ENCODE peak calls at places on chromosomes 5 and 9, in seven cellular contexts. C is neural progenitor cell, U is SK-N-SH, G is IMR-90, V is H9, P is K562, X is mesendoderm. K is an unnamed sample.
A peak's percentile ranks its signal among the peaks of the same experiment; 100 is the strongest.

GRCh38 chr5:59021286-59021673 is 438.4 kb downstream of the RAB3C start:
- DNase-seq in C (no peak), U (no peak), G (no peak), V (no peak), P (no peak), X (no peak), K (no peak)

GRCh38 chr5:96687812-96688453 is 25.8 kb downstream of the CAST start:
- DNase-seq in C (peak; percentile 22), U (peak; percentile 68), G (peak; percentile 76), V (no peak), P (peak; percentile 66), X (no peak), K (no peak)

GRCh38 chr5:140141241-140141640 is 15.5 kb downstream of the IGIP start:
- DNase-seq in C (no peak), U (no peak), G (peak; percentile 59), V (no peak), P (no peak), X (no peak), K (no peak)

GRCh38 chr9:129306318-129306973 is 128.4 kb upstream of the IER5L start:
- DNase-seq in C (no peak), U (no peak), G (no peak), V (no peak), P (no peak), X (no peak), K (peak; percentile 44)

GRCh38 chr5:113425909-113426308 is 8.9 kb downstream of the TSSK1B start:
- DNase-seq in C (no peak), U (no peak), G (no peak), V (no peak), P (no peak), X (peak; percentile 23), K (no peak)

GRCh38 chr5:159003045-159004030 is 96.4 kb downstream of the EBF1 start:
- DNase-seq in C (no peak), U (no peak), G (peak; percentile 37), V (no peak), P (no peak), X (no peak), K (no peak)

GRCh38 chr9:83472221-83472665 is 66.0 kb downstream of the FRMD3 start:
- DNase-seq in C (no peak), U (no peak), G (peak; percentile 1), V (no peak), P (no peak), X (no peak), K (no peak)

GRCh38 chr9:13728121-13728520 is 448.6 kb upstream of the MPDZ start:
- DNase-seq in C (no peak), U (no peak), G (no peak), V (no peak), P (no peak), X (no peak), K (no peak)

GRCh38 chr9:100473271-100474081 is 527 bp downstream of the TMEFF1 start:
- DNase-seq in C (peak; percentile 80), U (peak; percentile 81), G (peak; percentile 29), V (peak; percentile 52), P (peak; percentile 52), X (peak; percentile 74), K (peak; percentile 86)

GRCh38 chr5:60529001-60529400 is 171.0 kb downstream of the DEPDC1B start:
- DNase-seq in C (no peak), U (no peak), G (no peak), V (no peak), P (no peak), X (no peak), K (no peak)

GRCh38 chr9:73166453-73166852 is 14.8 kb downstream of the ANXA1 start:
- DNase-seq in C (no peak), U (no peak), G (no peak), V (no peak), P (no peak), X (no peak), K (no peak)

GRCh38 chr5:130110333-130110732 is 206.1 kb downstream of the CHSY3 start:
- DNase-seq in C (no peak), U (no peak), G (no peak), V (no peak), P (no peak), X (no peak), K (no peak)

GRCh38 chr5:11062379-11062778 is 301.3 kb upstream of the DAP start:
- DNase-seq in C (peak; percentile 15), U (no peak), G (peak; percentile 2), V (no peak), P (no peak), X (peak; percentile 39), K (no peak)

GRCh38 chr5:115069087-115069968 is 100.4 kb downstream of the TRIM36 start:
- DNase-seq in C (peak; percentile 66), U (peak; percentile 7), G (peak; percentile 58), V (peak; percentile 64), P (no peak), X (peak; percentile 82), K (peak; percentile 79)

GRCh38 chr9:132409828-132410528 is at the start of gene CFAP77:
- DNase-seq in C (peak; percentile 86), U (peak; percentile 88), G (peak; percentile 39), V (peak; percentile 70), P (peak; percentile 41), X (peak; percentile 71), K (peak; percentile 89)

GRCh38 chr9:137369111-137369787 is 53.7 kb downstream of the EXD3 start:
- DNase-seq in C (no peak), U (no peak), G (no peak), V (peak; percentile 39), P (no peak), X (no peak), K (peak; percentile 47)

GRCh38 chr5:73901455-73901854 is 275.5 kb downstream of the ARHGEF28 start:
- DNase-seq in C (no peak), U (no peak), G (no peak), V (no peak), P (no peak), X (peak; percentile 34), K (peak; percentile 70)

GRCh38 chr5:135977375-135977928 is 22.7 kb upstream of the LECT2 start:
- DNase-seq in C (peak; percentile 86), U (no peak), G (peak; percentile 30), V (peak; percentile 93), P (peak; percentile 58), X (peak; percentile 90), K (peak; percentile 97)

GRCh38 chr9:133225171-133226011 is 16.3 kb upstream of the OBP2B start:
- DNase-seq in C (no peak), U (no peak), G (no peak), V (peak; percentile 26), P (no peak), X (no peak), K (no peak)

GRCh38 chr5:150302301-150303069 is at the start of gene ARSI:
- DNase-seq in C (peak; percentile 91), U (no peak), G (no peak), V (peak; percentile 89), P (peak; percentile 65), X (peak; percentile 92), K (peak; percentile 94)

GRCh38 chr5:169695025-169695625 is 58.0 kb downstream of the DOCK2 start:
- DNase-seq in C (no peak), U (no peak), G (peak; percentile 29), V (no peak), P (no peak), X (no peak), K (no peak)

GRCh38 chr5:75681125-75681830 is 36.0 kb downstream of the POC5 start:
- DNase-seq in C (peak; percentile 33), U (no peak), G (peak; percentile 60), V (no peak), P (no peak), X (peak; percentile 30), K (no peak)

GRCh38 chr5:67493676-67494075 is 297.1 kb upstream of the CD180 start:
- DNase-seq in C (peak; percentile 54), U (peak; percentile 17), G (no peak), V (peak; percentile 63), P (no peak), X (peak; percentile 79), K (peak; percentile 74)

GRCh38 chr5:96080557-96080956 is 118.9 kb upstream of the ELL2 start:
- DNase-seq in C (no peak), U (no peak), G (peak; percentile 77), V (no peak), P (no peak), X (peak; percentile 76), K (no peak)

GRCh38 chr5:167555771-167556170 is 735.7 kb upstream of the WWC1 start:
- DNase-seq in C (peak; percentile 11), U (no peak), G (no peak), V (no peak), P (no peak), X (no peak), K (peak; percentile 56)

GRCh38 chr5:149128023-149128875 is 13.0 kb upstream of the ABLIM3 start:
- DNase-seq in C (peak; percentile 58), U (peak; percentile 67), G (peak; percentile 41), V (peak; percentile 54), P (peak; percentile 61), X (peak; percentile 63), K (peak; percentile 87)

GRCh38 chr5:8770431-8770830 is 775.4 kb downstream of the SEMA5A start:
- DNase-seq in C (no peak), U (no peak), G (no peak), V (no peak), P (no peak), X (no peak), K (no peak)
- H3K9ac ChIP-seq in C (no peak overlapping the region), U (no peak overlapping the region), G (no peak overlapping the region), V (no peak overlapping the region), P (no peak overlapping the region), X (no peak overlapping the region), K (no peak overlapping the region)

GRCh38 chr9:121354770-121355169 is 15.3 kb downstream of the STOM start:
- DNase-seq in C (no peak), U (no peak), G (peak; percentile 83), V (no peak), P (no peak), X (no peak), K (no peak)

GRCh38 chr9:121360975-121361374 is 9.1 kb downstream of the STOM start:
- DNase-seq in C (no peak), U (no peak), G (peak; percentile 92), V (no peak), P (no peak), X (no peak), K (no peak)

GRCh38 chr9:121357011-121357410 is 13.0 kb downstream of the STOM start:
- DNase-seq in C (no peak), U (no peak), G (no peak), V (no peak), P (no peak), X (no peak), K (no peak)

GRCh38 chr9:121359358-121360294 is 10.4 kb downstream of the STOM start:
- DNase-seq in C (no peak), U (no peak), G (no peak), V (no peak), P (no peak), X (no peak), K (no peak)

GRCh38 chr9:121358747-121359146 is 11.3 kb downstream of the STOM start:
- DNase-seq in C (no peak), U (no peak), G (no peak), V (no peak), P (no peak), X (no peak), K (no peak)
- H3K27ac ChIP-seq in C (no peak overlapping the region), U (no peak overlapping the region), G (no peak overlapping the region), V (no peak overlapping the region), P (no peak overlapping the region), X (no peak overlapping the region), K (no peak overlapping the region)

GRCh38 chr9:86947146-86948081 is at the start of gene GAS1:
- DNase-seq in C (peak; percentile 98), U (peak; percentile 84), G (peak; percentile 96), V (peak; percentile 92), P (peak; percentile 16), X (peak; percentile 98), K (peak; percentile 95)
- H3K9ac ChIP-seq in C (peak within 1 kb of the TSS; percentile 80), U (peak within 1 kb of the TSS; percentile 73), G (peak within 1 kb of the TSS; percentile 94), V (no peak within 1 kb of the TSS), P (no peak within 1 kb of the TSS), X (peak within 1 kb of the TSS; percentile 71), K (peak within 1 kb of the TSS; percentile 61)

GRCh38 chr9:21616082-21616778 is 134.1 kb upstream of the IFNE start:
- DNase-seq in C (no peak), U (no peak), G (peak; percentile 98), V (no peak), P (no peak), X (peak; percentile 54), K (no peak)
- H3K27ac ChIP-seq in C (no peak overlapping the region), U (no peak overlapping the region), G (peak overlapping the region; percentile 12), V (no peak overlapping the region), P (no peak overlapping the region), X (no peak overlapping the region), K (no peak overlapping the region)

K was measured in endodermal cell.